ENCODE peak calls at places on chromosome 6, in eight cellular contexts. L, H, C, M, D, W, I and O are unnamed samples.

GRCh38 chr6:162854734-162855191 is 127.0 kb downstream of the PACRG start:
- DNase-seq in W (no peak), D (no peak), H (no peak), M (no peak), L (no peak), I (no peak), C (no peak), O (no peak)

GRCh38 chr6:18101271-18101670 is 21.2 kb downstream of the NHLRC1 start:
- DNase-seq in M (no peak), C (no peak), I (no peak), D (peak), L (no peak), H (no peak), W (no peak), O (no peak)

GRCh38 chr6:10259676-10260075 is 155.2 kb downstream of the TFAP2A start:
- DNase-seq in C (no peak), I (no peak), D (no peak), H (no peak), W (no peak), L (no peak), M (no peak), O (no peak)

GRCh38 chr6:163460307-163460782 is 45.8 kb downstream of the QKI start:
- DNase-seq in M (no peak), H (no peak), D (peak), I (no peak), L (no peak), C (no peak), W (no peak), O (peak)

GRCh38 chr6:106692112-106692822 is 62.9 kb downstream of the QRSL1 start:
- DNase-seq in W (no peak), D (peak), C (no peak), I (no peak), M (peak), L (no peak), H (peak), O (no peak)

GRCh38 chr6:126067080-126067479 is 80.7 kb downstream of the TRMT11 start:
- DNase-seq in D (no peak), M (no peak), W (no peak), L (no peak), I (no peak), C (no peak), H (no peak), O (no peak)

GRCh38 chr6:97697450-97697849 is 414.4 kb upstream of the MMS22L start:
- DNase-seq in M (no peak), W (no peak), L (no peak), D (peak), C (no peak), I (no peak), H (no peak), O (no peak)

GRCh38 chr6:166006593-166007301 is 160.9 kb downstream of the TBXT start:
- DNase-seq in L (no peak), W (no peak), C (no peak), D (peak), I (no peak), M (no peak), H (no peak), O (no peak)

GRCh38 chr6:131945971-131946370 is 5.2 kb downstream of the CCN2 start:
- DNase-seq in M (no peak), D (no peak), H (no peak), I (no peak), C (no peak), L (no peak), W (no peak), O (no peak)

GRCh38 chr6:3133515-3133914 is 15.0 kb downstream of the BPHL start:
- DNase-seq in W (no peak), L (no peak), C (no peak), D (no peak), M (no peak), H (no peak), I (no peak), O (no peak)

GRCh38 chr6:11208267-11208666 is 24.2 kb downstream of the NEDD9 start:
- DNase-seq in W (no peak), I (no peak), H (no peak), L (no peak), M (no peak), C (no peak), D (no peak), O (peak)

GRCh38 chr6:166460473-166461437 is 78.0 kb upstream of the MPC1 start:
- DNase-seq in M (no peak), D (peak), L (no peak), I (no peak), C (no peak), H (no peak), W (peak), O (no peak)

GRCh38 chr6:145967549-145967948 is 3.4 kb upstream of the SHPRH start:
- DNase-seq in L (no peak), W (no peak), H (no peak), D (no peak), I (no peak), C (no peak), M (no peak), O (no peak)

GRCh38 chr6:30618270-30618787 is 689 bp downstream of the MRPS18B start:
- DNase-seq in W (no peak), D (no peak), I (no peak), H (no peak), M (no peak), L (no peak), C (no peak), O (no peak)

GRCh38 chr6:75347797-75348610 is 63.4 kb upstream of the TMEM30A start:
- DNase-seq in C (no peak), M (no peak), H (no peak), L (no peak), D (no peak), W (no peak), I (peak), O (no peak)

GRCh38 chr6:101818056-101818455 is 424.5 kb downstream of the GRIK2 start:
- DNase-seq in D (no peak), I (no peak), C (no peak), M (no peak), L (peak), H (no peak), W (no peak), O (no peak)

GRCh38 chr6:3449750-3450305 is 7.0 kb downstream of the SLC22A23 start:
- DNase-seq in H (no peak), M (no peak), C (no peak), D (no peak), L (no peak), I (no peak), W (no peak), O (no peak)

GRCh38 chr6:31898200-31899011 is 908 bp upstream of the EHMT2 start:
- DNase-seq in H (no peak), C (peak), W (peak), M (peak), I (peak), D (peak), L (peak), O (peak)

GRCh38 chr6:45163952-45164766 is 164.0 kb upstream of the RUNX2 start:
- DNase-seq in M (no peak), L (no peak), C (peak), I (no peak), D (no peak), H (no peak), W (no peak), O (peak)

GRCh38 chr6:149897015-149897697 is 757 bp downstream of the RAET1E start:
- DNase-seq in W (no peak), I (no peak), L (no peak), M (peak), C (no peak), H (no peak), D (peak), O (no peak)

GRCh38 chr6:150256618-150257272 is 112.1 kb upstream of the IYD start:
- DNase-seq in M (no peak), L (no peak), H (no peak), I (no peak), W (no peak), C (no peak), D (peak), O (no peak)

GRCh38 chr6:143697401-143697800 is 19.6 kb downstream of the PHACTR2 start:
- DNase-seq in C (no peak), H (no peak), D (no peak), L (no peak), I (no peak), M (no peak), W (no peak), O (no peak)

GRCh38 chr6:4459032-4459431 is 317.2 kb upstream of the CDYL start:
- DNase-seq in D (peak), I (no peak), H (no peak), M (no peak), C (no peak), W (no peak), L (no peak), O (no peak)

GRCh38 chr6:143260857-143261256 is 189.6 kb downstream of the ADAT2 start:
- DNase-seq in H (no peak), I (no peak), W (no peak), D (peak), C (no peak), L (no peak), M (no peak), O (no peak)

GRCh38 chr6:10896691-10897090 is 9.8 kb downstream of the SYCP2L start:
- DNase-seq in M (no peak), H (no peak), D (no peak), C (no peak), L (no peak), I (no peak), W (no peak), O (no peak)

GRCh38 chr6:73610444-73611275 is 43.1 kb downstream of the SLC17A5 start:
- DNase-seq in D (peak), W (no peak), H (no peak), M (no peak), L (peak), I (peak), C (no peak), O (no peak)

GRCh38 chr6:135568366-135568765 is 70.8 kb upstream of the AHI1 start:
- DNase-seq in M (peak), I (peak), D (peak), L (no peak), W (no peak), C (peak), H (no peak), O (peak)